ENCODE peak calls at places on chromosome 2, in five cellular contexts. V, N, J, I and W are unnamed samples.

GRCh38 chr2:8569332-8569930 is 112.4 kb upstream of the ID2 start:
- DNase-seq in V (no peak), J (no peak), I (no peak), N (no peak), W (peak)

GRCh38 chr2:506866-507265 is 170.3 kb downstream of the TMEM18 start:
- DNase-seq in V (no peak), I (no peak), N (no peak), J (no peak), W (peak)

GRCh38 chr2:200408428-200409311 is 101.2 kb downstream of the KCTD18 start:
- DNase-seq in J (no peak), V (peak), N (peak), I (peak), W (no peak)

GRCh38 chr2:74695663-74696062 is 41.6 kb downstream of the SEMA4F start:
- DNase-seq in J (no peak), N (peak), I (no peak), V (no peak), W (no peak)

GRCh38 chr2:111710085-111710484 is 173.9 kb downstream of the ANAPC1 start:
- DNase-seq in I (peak), N (no peak), V (no peak), J (no peak), W (no peak)

GRCh38 chr2:26068602-26069298 is 34.9 kb downstream of the RAB10 start:
- DNase-seq in I (peak), J (no peak), V (peak), N (peak), W (no peak)

GRCh38 chr2:225274751-225275150 is 124.8 kb upstream of the NYAP2 start:
- DNase-seq in V (no peak), J (no peak), N (no peak), I (peak), W (no peak)

GRCh38 chr2:118670868-118671267 is 176.6 kb downstream of the EN1 start:
- DNase-seq in J (no peak), V (no peak), I (peak), N (no peak), W (no peak)

GRCh38 chr2:234565201-234565600 is 68.3 kb upstream of the ARL4C start:
- DNase-seq in N (no peak), V (no peak), I (peak), J (no peak), W (no peak)

GRCh38 chr2:144477943-144478283 is 42.0 kb downstream of the ZEB2 start:
- DNase-seq in V (no peak), J (no peak), I (peak), N (no peak), W (no peak)

GRCh38 chr2:211397764-211398163 is 841.4 kb downstream of the CPS1 start:
- DNase-seq in V (no peak), N (no peak), I (no peak), J (no peak), W (no peak)
- H3K27ac ChIP-seq in V (no peak), N (no peak), I (no peak), J (no peak), W (no peak)

GRCh38 chr2:32715391-32715841 is 87.6 kb downstream of the TTC27 start:
- DNase-seq in J (no peak), V (no peak), I (peak), N (no peak), W (no peak)
- H3K4me3 ChIP-seq in J (no peak), V (no peak), I (no peak), N (no peak), W (no peak)

GRCh38 chr2:223835701-223836532 is 1.5 kb downstream of the AP1S3 start:
- DNase-seq in I (peak), J (no peak), V (no peak), N (peak), W (no peak)

GRCh38 chr2:223834431-223834830 is 3.0 kb downstream of the AP1S3 start:
- DNase-seq in I (no peak), J (no peak), V (no peak), N (no peak), W (no peak)

GRCh38 chr2:223841436-223842180 is 4.2 kb upstream of the AP1S3 start:
- DNase-seq in N (no peak), I (no peak), V (peak), J (no peak), W (no peak)

GRCh38 chr2:223837290-223838061 is at the start of gene AP1S3:
- DNase-seq in J (peak), N (peak), V (peak), I (peak), W (no peak)
- H3K27ac ChIP-seq in J (no peak), N (peak), V (no peak), I (no peak), W (peak)

GRCh38 chr2:188294547-188294946 is 2.9 kb downstream of the GULP1 start:
- DNase-seq in J (no peak), N (no peak), I (peak), V (peak), W (no peak)
- H3K4me3 ChIP-seq in J (peak), N (peak), I (peak), V (peak), W (peak)

DNA sequence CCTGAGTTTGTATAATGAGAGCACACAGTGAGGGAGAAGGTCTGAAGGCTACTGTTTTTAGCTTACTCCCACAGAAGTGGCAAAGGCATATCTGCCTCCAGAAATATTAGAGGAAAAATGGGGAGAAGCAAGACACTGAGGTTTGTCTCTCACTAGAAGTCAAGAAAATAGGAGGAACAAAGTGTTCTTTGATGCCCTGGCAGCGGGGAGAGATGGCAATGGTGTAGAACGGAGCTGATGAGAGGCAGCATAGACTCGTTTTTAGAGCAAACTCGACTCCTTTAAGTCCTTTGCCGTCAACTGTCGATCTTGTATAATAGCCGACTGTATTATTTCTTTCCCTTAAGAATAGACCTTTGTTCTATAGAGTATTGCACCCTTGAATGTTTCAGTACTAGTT is 73.8 kb downstream of the ANKRD44 start:
- DNase-seq in V (no peak), I (no peak), N (no peak), J (no peak), W (no peak)
- H3K27ac ChIP-seq in V (no peak), I (no peak), N (no peak), J (no peak), W (no peak)

DNA sequence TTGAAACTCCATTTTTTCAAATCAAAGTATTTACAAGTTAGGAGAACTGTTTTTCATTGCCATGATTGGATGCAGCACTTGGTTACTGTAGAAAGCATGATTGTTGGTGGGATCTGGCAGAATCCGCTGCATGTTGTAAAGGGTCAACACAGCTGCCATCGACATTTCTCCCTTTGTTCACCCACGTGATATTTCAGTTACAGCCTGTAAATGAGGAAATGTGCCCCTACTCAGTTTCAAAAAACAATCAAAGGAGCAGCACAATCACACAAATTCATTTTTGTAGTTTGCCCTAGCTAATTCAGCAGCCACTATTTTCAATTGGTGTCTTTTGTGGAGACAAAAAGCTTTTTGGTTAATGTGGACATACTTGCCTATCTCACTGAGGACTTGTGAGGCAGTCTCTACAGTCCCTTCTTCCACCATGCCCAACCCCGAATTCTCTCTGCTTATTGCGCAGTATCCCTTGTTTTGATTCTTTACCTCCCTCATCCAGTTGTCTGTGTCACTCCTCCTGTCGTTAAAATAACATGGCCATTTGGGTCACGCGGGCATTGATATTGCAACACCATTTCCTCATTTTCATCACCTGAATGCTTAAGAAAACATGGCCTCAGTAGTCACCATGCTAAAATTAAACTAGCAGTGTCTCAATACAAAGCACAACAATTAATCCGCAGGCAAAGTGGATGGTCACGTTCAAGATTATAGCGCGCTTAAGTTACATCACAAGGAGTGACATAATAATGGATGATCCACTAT is 6.4 kb upstream of the PROC start:
- DNase-seq in N (no peak), V (peak), I (no peak), J (no peak), W (no peak)
- H3K4me3 ChIP-seq in N (no peak), V (no peak), I (no peak), J (no peak), W (peak)

GRCh38 chr2:173240083-173240482 is 114.6 kb upstream of the CDCA7 start:
- DNase-seq in I (no peak), V (no peak), N (no peak), J (no peak), W (no peak)

GRCh38 chr2:173232956-173233744 is 121.5 kb upstream of the CDCA7 start:
- DNase-seq in N (no peak), V (no peak), I (peak), J (no peak), W (no peak)

GRCh38 chr2:173238385-173238784 is 116.3 kb upstream of the CDCA7 start:
- DNase-seq in I (no peak), V (no peak), J (no peak), N (no peak), W (no peak)

GRCh38 chr2:173239644-173240043 is 115.0 kb upstream of the CDCA7 start:
- DNase-seq in J (no peak), N (no peak), I (no peak), V (no peak), W (no peak)

GRCh38 chr2:173235947-173236803 is 118.5 kb upstream of the CDCA7 start:
- DNase-seq in J (peak), V (no peak), I (no peak), N (no peak), W (no peak)
- H3K27ac ChIP-seq in J (peak), V (no peak), I (no peak), N (no peak), W (no peak)

GRCh38 chr2:231530099-231531085 is at the start of gene NMUR1:
- DNase-seq in J (peak), N (peak), I (no peak), V (peak), W (no peak)
- H3K4me3 ChIP-seq in J (peak), N (peak), I (no peak), V (no peak), W (peak)

GRCh38 chr2:46305177-46305576 is 8.0 kb downstream of the EPAS1 start:
- DNase-seq in N (no peak), I (no peak), V (no peak), J (no peak), W (no peak)
- H3K27ac ChIP-seq in N (peak), I (no peak), V (no peak), J (no peak), W (peak)

GRCh38 chr2:37633838-37634237 is 37.6 kb downstream of the CDC42EP3 start:
- DNase-seq in I (no peak), J (no peak), N (no peak), V (no peak), W (no peak)

GRCh38 chr2:37634914-37635358 is 36.5 kb downstream of the CDC42EP3 start:
- DNase-seq in J (no peak), V (no peak), I (no peak), N (no peak), W (no peak)

GRCh38 chr2:37637122-37637875 is 34.1 kb downstream of the CDC42EP3 start:
- DNase-seq in J (no peak), V (no peak), N (no peak), I (no peak), W (no peak)

GRCh38 chr2:37636209-37637077 is 35.0 kb downstream of the CDC42EP3 start:
- DNase-seq in V (no peak), J (no peak), N (no peak), I (no peak), W (no peak)

DNA sequence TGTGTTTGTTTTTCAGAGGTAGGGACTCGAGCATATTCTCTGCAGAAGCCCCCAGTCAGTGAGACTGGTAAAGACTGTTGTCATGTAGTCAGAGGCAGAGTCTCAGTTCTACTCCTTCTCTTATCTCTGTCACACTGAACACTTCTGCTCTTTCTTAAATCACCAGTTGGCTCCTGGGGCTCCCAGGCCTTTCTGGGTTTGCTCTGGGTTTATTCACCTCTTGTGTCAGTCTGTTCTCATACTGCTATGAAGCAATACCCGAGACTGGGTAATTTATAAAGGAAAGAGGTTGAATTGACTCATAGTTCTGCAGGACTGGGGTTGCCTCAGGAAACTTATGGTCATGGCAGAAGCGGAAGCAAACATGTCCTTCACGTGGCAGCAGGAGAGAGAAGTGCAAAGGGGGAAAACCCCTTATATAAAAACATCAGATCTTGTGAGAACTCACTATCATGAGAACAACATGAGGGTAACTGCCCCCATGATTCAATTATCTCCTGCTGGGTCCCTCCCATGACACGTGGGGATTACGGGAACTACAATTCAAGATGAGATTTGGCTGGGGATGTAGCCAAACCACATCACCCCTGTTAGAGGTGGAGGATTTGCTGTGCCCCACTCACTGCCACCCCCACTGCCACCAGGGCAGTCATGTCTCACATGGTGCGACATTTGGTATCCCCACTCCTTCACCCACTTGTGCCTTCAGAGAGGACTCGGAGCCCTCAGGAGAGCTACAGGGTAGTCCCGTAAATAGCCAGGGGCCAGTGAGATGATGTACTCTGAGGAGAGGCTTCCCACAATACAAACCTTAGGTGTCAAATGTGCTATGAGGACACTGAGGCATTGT is 35.9 kb downstream of the CDC42EP3 start:
- DNase-seq in N (peak), J (no peak), V (peak), I (peak), W (no peak)
- H3K4me3 ChIP-seq in N (no peak), J (no peak), V (no peak), I (no peak), W (no peak)